ENCODE peak calls at places on chromosome 18, in seven cellular contexts. J is stimulated activated naive CD8-positive, alpha-beta T cell treated with anti-CD3 and anti-CD28 coated beads, Interleukin-15, Interleukin-2, amounts not matched to agents 100 U/mL and 50 U/mL, for 24 hours; M is iris pigment epithelial cell; E is heart right ventricle; X is activated CD4-positive, alpha-beta T cell treated with anti-CD3 and anti-CD28 coated beads for 48 hours; U is cardiac muscle cell; Z is GM13977. K is an unnamed sample.

GRCh38 chr18:4299395-4299794 is 155.7 kb downstream of the DLGAP1 start:
- DNase-seq in J (no peak), M (no peak), E (no peak), X (no peak), U (no peak), Z (no peak), K (no peak)

GRCh38 chr18:63111549-63112402 is 207.8 kb downstream of the BCL2 start:
- DNase-seq in J (no peak), M (no peak), E (no peak), X (no peak), U (no peak), Z (no peak), K (no peak)

GRCh38 chr18:23291456-23292205 is 156.3 kb downstream of the CABLES1 start:
- DNase-seq in J (no peak), M (peak), E (no peak), X (no peak), U (no peak), Z (no peak), K (no peak)

GRCh38 chr18:12857215-12857924 is 26.7 kb downstream of the PTPN2 start:
- DNase-seq in J (peak), M (no peak), E (no peak), X (peak), U (no peak), Z (no peak), K (no peak)

GRCh38 chr18:70421471-70421870 is 132.6 kb downstream of the SOCS6 start:
- DNase-seq in J (no peak), M (peak), E (no peak), X (no peak), U (no peak), Z (no peak), K (no peak)

GRCh38 chr18:45976581-45977373 is 9.6 kb upstream of the EPG5 start:
- DNase-seq in J (no peak), M (peak), E (no peak), X (no peak), U (no peak), Z (no peak), K (no peak)

GRCh38 chr18:77320960-77321559 is 71.4 kb downstream of the GALR1 start:
- DNase-seq in J (no peak), M (no peak), E (no peak), X (no peak), U (peak), Z (no peak), K (no peak)

GRCh38 chr18:54323970-54324369 is 33.7 kb downstream of the STARD6 start:
- DNase-seq in J (no peak), M (no peak), E (no peak), X (no peak), U (no peak), Z (no peak), K (no peak)

GRCh38 chr18:59437851-59438250 is 78.8 kb upstream of the LMAN1 start:
- DNase-seq in J (no peak), M (no peak), E (no peak), X (no peak), U (no peak), Z (no peak), K (no peak)

GRCh38 chr18:24296273-24296672 is 101.4 kb downstream of the OSBPL1A start:
- DNase-seq in J (no peak), M (peak), E (no peak), X (no peak), U (no peak), Z (no peak), K (no peak)

GRCh38 chr18:50286391-50287027 is 983 bp downstream of the CXXC1 start:
- DNase-seq in J (peak), M (peak), E (peak), X (peak), U (no peak), Z (no peak), K (peak)

GRCh38 chr18:63192171-63192884 is 127.2 kb downstream of the BCL2 start:
- DNase-seq in J (no peak), M (no peak), E (no peak), X (no peak), U (no peak), Z (no peak), K (no peak)

GRCh38 chr18:69635482-69635881 is 234.8 kb downstream of the DOK6 start:
- DNase-seq in J (no peak), M (no peak), E (no peak), X (no peak), U (no peak), Z (no peak), K (no peak)

GRCh38 chr18:36786686-36787085 is 42.1 kb downstream of the TPGS2 start:
- DNase-seq in J (no peak), M (peak), E (peak), X (no peak), U (no peak), Z (no peak), K (peak)

GRCh38 chr18:51279367-51279984 is 82.0 kb upstream of the MEX3C start:
- DNase-seq in J (no peak), M (no peak), E (no peak), X (no peak), U (no peak), Z (peak), K (no peak)

GRCh38 chr18:61079714-61080113 is 253.5 kb upstream of the CDH20 start:
- DNase-seq in J (no peak), M (no peak), E (no peak), X (no peak), U (no peak), Z (no peak), K (no peak)

GRCh38 chr18:12027046-12027445 is 45.7 kb downstream of the IMPA2 start:
- DNase-seq in J (no peak), M (no peak), E (peak), X (no peak), U (no peak), Z (no peak), K (no peak)

GRCh38 chr18:48792141-48792540 is 158.6 kb downstream of the SMAD7 start:
- DNase-seq in J (no peak), M (no peak), E (no peak), X (no peak), U (no peak), Z (no peak), K (no peak)

GRCh38 chr18:64103979-64104378 is 44.9 kb downstream of the LINC00305 start:
- DNase-seq in J (no peak), M (no peak), E (no peak), X (no peak), U (peak), Z (no peak), K (no peak)

GRCh38 chr18:59950215-59950944 is 50.6 kb downstream of the PMAIP1 start:
- DNase-seq in J (no peak), M (peak), E (no peak), X (peak), U (no peak), Z (no peak), K (no peak)